ENCODE peak calls at places on chromosomes 4 and X, in five cellular contexts. P, V, Y, D and U are unnamed samples.

GRCh38 chr4:77310931-77311330 is 153.9 kb downstream of the CCNG2 start:
- DNase-seq in D (no peak), V (no peak), Y (no peak), P (no peak), U (no peak)

GRCh38 chr4:153432971-153433752 is 33.0 kb upstream of the TMEM131L start:
- DNase-seq in D (no peak), P (peak), V (peak), Y (peak), U (peak)

GRCh38 chrX:9071031-9071650 is 37.2 kb upstream of the FAM9B start:
- DNase-seq in V (no peak), Y (no peak), P (no peak), D (no peak), U (no peak)

GRCh38 chr4:88606832-88607231 is 14.6 kb downstream of the HERC3 start:
- DNase-seq in D (no peak), P (no peak), V (no peak), Y (no peak), U (no peak)

GRCh38 chr4:17763931-17764330 is 17.5 kb downstream of the FAM184B start:
- DNase-seq in P (no peak), Y (no peak), D (no peak), V (no peak), U (no peak)

GRCh38 chrX:140157611-140158010 is 192.3 kb upstream of the CXorf66 start:
- DNase-seq in P (no peak), Y (no peak), V (no peak), D (peak), U (no peak)

GRCh38 chrX:15493118-15494082 is at the start of gene PIR:
- DNase-seq in Y (no peak), P (peak), V (peak), D (peak), U (peak)

GRCh38 chrX:12949927-12950656 is 24.8 kb upstream of the TMSB4X start:
- DNase-seq in V (peak), P (peak), Y (peak), D (no peak), U (peak)

GRCh38 chrX:331772-332495 is 13.3 kb upstream of the GTPBP6 start:
- DNase-seq in V (no peak), Y (no peak), D (no peak), P (no peak), U (no peak)

GRCh38 chrX:79259073-79259689 is 108.0 kb downstream of the ITM2A start:
- DNase-seq in Y (no peak), P (peak), V (no peak), D (no peak), U (peak)

GRCh38 chrX:33178690-33179089 is 32.7 kb downstream of the DMD start:
- DNase-seq in D (no peak), P (no peak), V (no peak), Y (no peak), U (no peak)

GRCh38 chr4:98421106-98421505 is 159.9 kb downstream of the RAP1GDS1 start:
- DNase-seq in P (no peak), V (no peak), D (no peak), Y (no peak), U (no peak)

GRCh38 chrX:138128025-138128671 is 562.2 kb downstream of the ZIC3 start:
- DNase-seq in Y (no peak), P (no peak), D (peak), V (peak), U (peak)

GRCh38 chr4:38660838-38661237 is 3.2 kb upstream of the KLF3 start:
- DNase-seq in V (no peak), D (no peak), Y (no peak), P (no peak), U (no peak)

GRCh38 chrX:106862972-106863688 is 40.0 kb downstream of the RIPPLY1 start:
- DNase-seq in D (no peak), P (no peak), Y (no peak), V (peak), U (peak)

GRCh38 chr4:173231916-173232315 is 63.3 kb downstream of the GALNT7 start:
- DNase-seq in V (no peak), P (no peak), Y (no peak), D (no peak), U (no peak)

GRCh38 chr4:119244344-119244743 is 31.8 kb downstream of the USP53 start:
- DNase-seq in V (no peak), Y (no peak), P (no peak), D (no peak), U (no peak)

GRCh38 chr4:42643685-42644084 is 13.2 kb downstream of the ATP8A1 start:
- DNase-seq in V (no peak), Y (no peak), P (peak), D (no peak), U (peak)

GRCh38 chr4:159016527-159017137 is 86.2 kb upstream of the RAPGEF2 start:
- DNase-seq in P (no peak), Y (no peak), V (no peak), D (peak), U (peak)
- TF ChIP-seq CTCF in P (peak), Y (no peak), V (no peak), D (no peak), U (peak)

DNA sequence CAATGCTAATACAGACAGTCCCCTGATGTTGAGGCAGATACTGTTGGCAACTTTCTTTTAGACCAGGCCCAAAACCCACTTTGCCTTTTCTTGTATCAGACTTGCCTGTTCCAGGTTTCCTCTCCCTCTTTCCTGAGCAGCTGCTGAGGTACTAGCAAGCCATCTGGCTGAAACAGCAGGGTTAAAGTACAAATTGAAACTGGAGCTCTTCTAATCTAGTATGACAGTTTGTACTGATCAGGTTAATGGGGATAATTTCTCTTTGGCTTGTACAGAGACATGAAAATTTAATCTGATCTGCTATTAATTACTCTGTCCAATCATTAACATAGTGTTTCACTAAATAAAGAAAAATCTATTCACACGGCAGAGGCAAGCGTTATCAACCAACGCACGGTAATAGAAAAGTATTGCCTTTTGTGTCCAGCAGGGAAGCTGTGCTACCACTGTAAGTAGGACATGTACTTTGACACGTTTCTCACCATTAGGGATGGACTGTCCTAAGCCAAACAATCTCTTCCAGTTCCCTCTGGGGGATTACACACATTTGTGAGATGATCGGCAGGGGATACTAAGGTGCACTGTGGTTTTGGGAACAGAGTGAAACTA is 71.1 kb downstream of the IGSF1 start:
- DNase-seq in P (no peak), D (no peak), Y (no peak), V (no peak), U (no peak)
- TF ChIP-seq CTCF in P (no peak), D (peak), Y (no peak), V (no peak), U (no peak)

GRCh38 chrX:70762285-70762684 is 146.2 kb downstream of the TEX11 start:
- DNase-seq in V (no peak), Y (no peak), D (no peak), P (no peak), U (no peak)
- TF ChIP-seq CTCF in V (no peak), Y (no peak), D (no peak), P (no peak), U (no peak)

GRCh38 chr4:141890279-141890678 is 253.9 kb downstream of the IL15 start:
- DNase-seq in V (no peak), D (no peak), P (no peak), Y (no peak), U (no peak)

GRCh38 chr4:141896687-141897086 is 260.3 kb downstream of the IL15 start:
- DNase-seq in Y (no peak), D (no peak), V (no peak), P (no peak), U (no peak)

DNA sequence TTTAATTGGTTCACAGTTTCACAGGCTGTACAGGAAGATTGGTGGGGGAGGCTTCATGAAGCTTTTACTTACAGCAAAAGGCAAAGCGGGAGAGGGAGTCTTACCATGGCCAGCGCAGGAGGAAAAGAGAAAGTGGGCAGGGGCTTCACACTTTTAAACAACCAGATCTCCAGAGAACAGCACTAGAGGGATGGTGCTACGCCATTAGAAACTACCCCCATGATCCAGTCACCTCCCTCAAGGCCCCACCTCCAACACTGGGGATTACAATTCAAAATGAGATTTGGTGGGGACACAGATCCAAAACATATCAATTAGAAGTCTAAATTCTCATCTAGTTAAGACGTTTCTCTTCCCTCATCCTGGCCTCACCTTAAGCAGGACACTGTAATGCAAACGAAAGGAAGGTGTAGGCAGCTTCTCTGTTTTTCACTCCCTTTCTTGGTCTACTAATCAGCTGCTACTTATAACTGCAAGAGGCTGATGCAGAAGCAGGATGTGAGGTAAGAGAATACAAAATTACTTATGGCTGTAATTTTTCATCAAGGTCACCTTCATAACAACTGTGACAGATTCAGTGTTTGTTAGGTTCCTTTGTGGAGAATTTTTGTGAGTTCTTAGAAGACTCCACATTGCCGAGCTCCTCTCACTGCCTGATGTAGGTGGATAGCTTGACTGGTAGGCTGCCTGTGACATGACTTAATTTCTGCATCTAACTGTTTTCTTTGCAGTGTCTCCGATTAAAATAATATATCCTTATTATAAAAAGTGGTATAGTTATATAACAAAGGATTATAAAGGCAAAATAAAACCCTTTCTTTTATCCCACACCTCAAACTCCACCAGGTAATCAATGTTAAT is 255.1 kb downstream of the IL15 start:
- DNase-seq in P (no peak), V (no peak), D (no peak), Y (no peak), U (no peak)
- TF ChIP-seq CTCF in P (no peak), V (no peak), D (no peak), Y (no peak), U (no peak)